ENCODE peak calls at places on chromosomes 11 and 22, in ten cellular contexts. J is lower lobe of right lung, G is tibial nerve, S is AG09309, L is AG04450, D is right atrium auricular region, P is right lobe of liver, H is heart right ventricle, C is HFF-Myc, T is cardiac muscle cell. U is an unnamed sample.

GRCh38 chr11:116459233-116459632 is 313.6 kb downstream of the BUD13 start:
- DNase-seq in L (no peak), P (no peak), C (no peak), J (no peak), D (no peak), T (no peak), H (peak; percentile 10), S (no peak), G (no peak), U (no peak)

GRCh38 chr11:69102732-69103615 is 52.8 kb upstream of the SMIM38 start:
- DNase-seq in H (no peak), T (no peak), D (no peak), J (no peak), P (no peak), S (no peak), C (no peak), L (no peak), G (no peak), U (no peak)

GRCh38 chr11:76161261-76161961 is 44.9 kb downstream of the WNT11 start:
- DNase-seq in H (peak; percentile 38), G (no peak), J (peak; percentile 35), L (no peak), P (no peak), D (no peak), C (peak; percentile 27), T (peak; percentile 75), S (no peak), U (no peak)

GRCh38 chr22:48306785-48307570 is 1520.7 kb downstream of the BRD1 start:
- DNase-seq in H (no peak), P (no peak), C (no peak), T (no peak), L (no peak), S (no peak), D (peak; percentile 44), J (no peak), G (no peak), U (no peak)

GRCh38 chr11:119167933-119168332 is 592 bp upstream of the NLRX1 start:
- DNase-seq in J (no peak), T (no peak), S (no peak), P (no peak), D (no peak), H (no peak), C (no peak), L (no peak), G (no peak), U (no peak)

GRCh38 chr11:65789230-65790103 is 2.6 kb downstream of the OVOL1 start:
- DNase-seq in J (no peak), T (no peak), L (no peak), H (no peak), C (no peak), G (no peak), S (no peak), P (no peak), D (no peak), U (no peak)

GRCh38 chr22:20027966-20028854 is 7.3 kb downstream of the TANGO2 start:
- DNase-seq in P (no peak), C (no peak), D (no peak), J (no peak), T (peak; percentile 35), G (no peak), H (no peak), L (no peak), S (no peak), U (no peak)

GRCh38 chr22:46084943-46085830 is 65.1 kb upstream of the PPARA start:
- DNase-seq in S (peak; percentile 61), H (peak; percentile 91), C (no peak), T (peak; percentile 28), L (no peak), G (peak; percentile 75), P (peak; percentile 86), J (peak; percentile 87), D (peak; percentile 92), U (no peak)

GRCh38 chr11:74398244-74399159 is at the start of gene PGM2L1:
- DNase-seq in T (peak; percentile 96), C (peak; percentile 83), D (peak; percentile 93), H (peak; percentile 96), G (peak; percentile 84), S (peak; percentile 57), P (peak; percentile 94), L (peak; percentile 70), J (peak; percentile 95), U (peak; percentile 83)

GRCh38 chr11:73958521-73959141 is 7.8 kb downstream of the DNAJB13 start:
- DNase-seq in P (no peak), D (no peak), J (no peak), H (no peak), S (no peak), T (no peak), L (no peak), G (no peak), C (no peak), U (no peak)

GRCh38 chr11:122342089-122342749 is 226.2 kb upstream of the BLID start:
- DNase-seq in S (no peak), T (no peak), J (no peak), L (no peak), G (no peak), H (no peak), D (no peak), P (no peak), C (no peak), U (no peak)

GRCh38 chr11:8773125-8773524 is 90.5 kb downstream of the RPL27A start:
- DNase-seq in C (no peak), P (no peak), J (no peak), D (no peak), S (no peak), T (no peak), G (no peak), H (no peak), L (no peak), U (no peak)

GRCh38 chr11:706957-707816 is 1.2 kb downstream of the EPS8L2 start:
- DNase-seq in G (no peak), J (peak; percentile 71), P (peak; percentile 79), S (no peak), T (no peak), D (no peak), H (no peak), L (no peak), C (no peak), U (no peak)

GRCh38 chr11:5753943-5754342 is at the start of gene OR52N4:
- DNase-seq in L (no peak), J (no peak), T (no peak), C (no peak), D (no peak), H (no peak), S (no peak), G (no peak), P (no peak), U (no peak)

GRCh38 chr11:128728767-128729587 is 35.1 kb downstream of the FLI1 start:
- DNase-seq in H (peak; percentile 27), T (no peak), S (no peak), C (no peak), L (no peak), G (no peak), J (no peak), D (no peak), P (no peak), U (no peak)

GRCh38 chr11:86370922-86371614 is 3.6 kb upstream of the CCDC81 start:
- DNase-seq in P (no peak), C (peak; percentile 25), S (peak; percentile 20), G (no peak), L (no peak), D (no peak), H (no peak), T (peak; percentile 66), J (no peak), U (no peak)

GRCh38 chr22:20912494-20912893 is 4.7 kb upstream of the CRKL start:
- DNase-seq in P (no peak), H (no peak), G (no peak), L (no peak), T (no peak), S (no peak), D (no peak), C (no peak), J (no peak), U (no peak)

DNA sequence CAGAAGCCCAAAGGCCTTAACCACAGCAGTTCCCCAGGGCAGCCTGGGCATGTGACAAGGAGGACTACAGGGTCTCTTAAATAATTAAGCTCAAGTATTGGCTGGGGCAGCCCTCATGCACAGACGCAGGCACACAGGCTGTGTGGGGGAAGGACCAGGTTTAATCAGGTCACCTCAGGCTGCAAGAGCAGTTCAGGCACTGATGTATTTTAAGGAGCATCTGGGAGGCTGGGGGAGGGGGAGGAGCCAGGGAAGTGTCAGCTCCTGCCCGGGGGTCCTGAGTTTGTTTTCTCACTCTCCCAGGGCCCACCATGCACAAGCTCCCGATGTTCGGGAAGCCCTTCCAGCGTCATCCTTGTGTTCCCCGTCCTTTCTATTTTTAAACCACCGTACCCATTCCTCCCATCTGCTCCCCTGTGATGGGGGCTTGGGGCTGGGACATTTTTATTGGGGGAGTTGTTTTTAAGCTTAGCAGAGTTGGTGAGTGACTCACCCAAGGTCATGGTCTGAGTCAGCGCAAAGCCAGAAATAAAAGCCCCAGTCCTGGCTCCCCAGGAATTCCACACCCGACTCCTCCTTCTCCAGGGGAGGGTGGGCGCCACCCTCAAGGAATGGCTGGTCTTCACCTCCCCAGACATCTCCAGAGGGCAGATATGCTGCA is 2.4 kb downstream of the CSDC2 start:
- DNase-seq in T (peak; percentile 72), J (no peak), C (peak; percentile 81), H (no peak), G (no peak), P (no peak), L (no peak), S (no peak), D (no peak), U (no peak)
- TF ChIP-seq CTCF in T (no peak), J (no peak), C (no peak), H (no peak), G (no peak), P (no peak), L (no peak), S (no peak), D (no peak), U (no peak)

GRCh38 chr22:27794244-27794643 is 7.3 kb downstream of the MN1 start:
- DNase-seq in H (no peak), S (no peak), P (no peak), T (no peak), G (no peak), C (no peak), L (no peak), D (no peak), J (no peak), U (no peak)
- H3K4me3 ChIP-seq in H (no peak overlapping the region), S (no peak overlapping the region), P (no peak overlapping the region), T (no peak overlapping the region), G (no peak overlapping the region), C (no peak overlapping the region), L (no peak overlapping the region), D (no peak overlapping the region), J (no peak overlapping the region), U (no peak overlapping the region)

GRCh38 chr11:133835258-133836075 is 9.8 kb downstream of the SPATA19 start:
- DNase-seq in P (no peak), T (peak; percentile 69), J (no peak), H (peak; percentile 43), D (no peak), C (peak; percentile 7), L (no peak), G (no peak), S (no peak), U (peak; percentile 21)
- TF ChIP-seq CTCF in P (peak; percentile 64), T (peak; percentile 48), J (peak; percentile 59), H (peak; percentile 72), D (no peak), C (peak; percentile 36), L (peak; percentile 19), G (peak; percentile 56), S (no peak), U (peak; percentile 80)

GRCh38 chr11:57322881-57323467 is 1.8 kb downstream of the TNKS1BP1 start:
- DNase-seq in C (no peak), J (no peak), H (no peak), S (no peak), P (no peak), G (no peak), D (no peak), L (no peak), T (no peak), U (no peak)
- H3K4me3 ChIP-seq in C (peak overlapping the region; percentile 80), J (peak overlapping the region; percentile 74), H (peak overlapping the region; percentile 69), S (peak overlapping the region; percentile 90), P (peak overlapping the region; percentile 65), G (peak overlapping the region; percentile 72), D (peak overlapping the region; percentile 62), L (peak overlapping the region; percentile 83), T (peak overlapping the region; percentile 64), U (no peak overlapping the region)

U was measured in GM12864.